ENCODE peak calls at places on chromosome 13, in nine cellular contexts. I, O, K, D, U, Z, X, B and N are unnamed samples.

GRCh38 chr13:85806553-85807175 is 7.4 kb upstream of the SLITRK6 start:
- ATAC-seq in Z (peak), O (peak), X (no peak), K (peak), I (no peak), B (peak), U (no peak), D (no peak), N (peak)

GRCh38 chr13:44174769-44175425 is 198.7 kb upstream of the SERP2 start:
- ATAC-seq in Z (no peak), I (peak), K (peak), O (peak), B (peak), D (no peak), U (no peak), X (peak), N (no peak)

GRCh38 chr13:114177245-114178010 is 1.6 kb upstream of the CFAP97D2 start:
- ATAC-seq in I (no peak), O (no peak), Z (no peak), D (no peak), K (no peak), B (no peak), X (peak), U (no peak), N (no peak)

GRCh38 chr13:107678075-107678689 is 537.2 kb downstream of the LIG4 start:
- ATAC-seq in O (no peak), Z (no peak), D (no peak), B (no peak), U (no peak), I (no peak), X (no peak), K (no peak), N (no peak)

GRCh38 chr13:98780972-98781869 is 28.7 kb upstream of the SLC15A1 start:
- ATAC-seq in I (no peak), O (no peak), X (no peak), K (no peak), D (no peak), U (no peak), Z (no peak), B (no peak), N (no peak)

GRCh38 chr13:25180795-25181537 is 8.9 kb upstream of the AMER2 start:
- ATAC-seq in D (no peak), B (no peak), O (no peak), K (no peak), X (no peak), Z (no peak), U (no peak), I (no peak), N (no peak)

GRCh38 chr13:51822106-51822840 is 18.3 kb upstream of the DHRS12 start:
- ATAC-seq in K (no peak), O (no peak), X (no peak), I (no peak), D (peak), U (peak), B (no peak), Z (peak), N (peak)

GRCh38 chr13:44293908-44294735 is 79.5 kb upstream of the SERP2 start:
- ATAC-seq in O (no peak), D (peak), B (peak), I (peak), Z (peak), K (peak), X (peak), U (peak), N (peak)

GRCh38 chr13:79998386-79998785 is 342.5 kb downstream of the SPRY2 start:
- ATAC-seq in D (no peak), Z (no peak), X (no peak), B (no peak), I (no peak), K (no peak), U (no peak), O (peak), N (no peak)

GRCh38 chr13:112892759-112893569 is 76.0 kb upstream of the MCF2L start:
- ATAC-seq in Z (no peak), U (no peak), I (no peak), D (no peak), K (no peak), X (peak), B (no peak), O (no peak), N (no peak)

GRCh38 chr13:76856141-76856571 is 30.0 kb downstream of the KCTD12 start:
- ATAC-seq in B (no peak), D (peak), U (peak), Z (peak), X (peak), K (peak), I (no peak), O (peak), N (peak)

GRCh38 chr13:57716295-57716694 is 84.8 kb downstream of the PCDH17 start:
- ATAC-seq in I (no peak), X (no peak), U (no peak), K (no peak), D (no peak), O (no peak), B (peak), Z (no peak), N (no peak)

GRCh38 chr13:41561179-41561578 is 103.8 kb downstream of the RGCC start:
- ATAC-seq in B (no peak), I (peak), U (no peak), D (no peak), O (no peak), Z (no peak), X (no peak), K (no peak), N (no peak)

GRCh38 chr13:34174671-34175145 is 356.8 kb downstream of the RFC3 start:
- ATAC-seq in K (no peak), B (no peak), X (no peak), U (no peak), I (no peak), Z (no peak), O (no peak), D (no peak), N (no peak)

GRCh38 chr13:67221630-67222226 is 8.4 kb downstream of the PCDH9 start:
- ATAC-seq in D (peak), I (peak), U (peak), O (no peak), K (no peak), X (no peak), B (no peak), Z (peak), N (no peak)

GRCh38 chr13:73268306-73268705 is 209.5 kb downstream of the KLF5 start:
- ATAC-seq in K (no peak), D (no peak), O (no peak), X (peak), B (no peak), I (no peak), Z (no peak), U (no peak), N (no peak)